ENCODE peak calls at places on chromosome 11, in five cellular contexts. G is stimulated activated CD4-positive, alpha-beta T cell treated with anti-CD3 and anti-CD28 coated beads, Interleukin-1b, Interleukin-23, amount 100 ng/mL, for 1 hour; Q is A172; W is chondrocyte; Z is KBM-7. I is an unnamed sample.

GRCh38 chr11:114892381-114893197 is 214.3 kb downstream of the NXPE2 start:
- DNase-seq in G (no peak), Q (no peak), W (no peak), Z (peak; percentile 16), I (peak; percentile 30)

GRCh38 chr11:70737816-70738630 is 339.7 kb downstream of the CTTN start:
- DNase-seq in G (no peak), Q (no peak), W (peak; percentile 81), Z (no peak), I (no peak)

GRCh38 chr11:2826679-2827056 is 58.9 kb downstream of the CDKN1C start:
- DNase-seq in G (no peak), Q (peak; percentile 15), W (no peak), Z (peak; percentile 85), I (no peak)

GRCh38 chr11:124123587-124123986 is 8.3 kb downstream of the VWA5A start:
- DNase-seq in G (no peak), Q (no peak), W (no peak), Z (no peak), I (peak; percentile 8)

GRCh38 chr11:66207816-66208215 is 60.6 kb upstream of the RAB1B start:
- DNase-seq in G (no peak), Q (no peak), W (no peak), Z (no peak), I (no peak)

GRCh38 chr11:69671734-69672465 is 3.3 kb downstream of the LTO1 start:
- DNase-seq in G (no peak), Q (no peak), W (no peak), Z (no peak), I (no peak)

GRCh38 chr11:126799974-126800373 is 200.6 kb downstream of the KIRREL3 start:
- DNase-seq in G (no peak), Q (no peak), W (no peak), Z (no peak), I (no peak)

GRCh38 chr11:77129841-77130756 is 2.1 kb downstream of the MYO7A start:
- DNase-seq in G (no peak), Q (no peak), W (no peak), Z (no peak), I (no peak)

GRCh38 chr11:7651700-7652099 is 21.6 kb downstream of the CYB5R2 start:
- DNase-seq in G (no peak), Q (no peak), W (no peak), Z (no peak), I (no peak)

GRCh38 chr11:72239849-72240460 is 4.0 kb downstream of the PHOX2A start:
- DNase-seq in G (no peak), Q (no peak), W (peak; percentile 81), Z (no peak), I (no peak)

GRCh38 chr11:2376751-2377451 is at the start of gene CD81:
- DNase-seq in G (peak; percentile 52), Q (no peak), W (peak; percentile 81), Z (no peak), I (peak; percentile 50)

GRCh38 chr11:75558939-75559843 is 2.9 kb upstream of the SERPINH1 start:
- DNase-seq in G (no peak), Q (no peak), W (no peak), Z (peak; percentile 60), I (no peak)

GRCh38 chr11:36333468-36333867 is 37.4 kb downstream of the PRR5L start:
- DNase-seq in G (no peak), Q (no peak), W (no peak), Z (no peak), I (no peak)

GRCh38 chr11:8293171-8293570 is 29.5 kb upstream of the LMO1 start:
- DNase-seq in G (no peak), Q (no peak), W (no peak), Z (no peak), I (no peak)

GRCh38 chr11:125918140-125918840 is 14.0 kb downstream of the DDX25 start:
- DNase-seq in G (no peak), Q (no peak), W (no peak), Z (no peak), I (no peak)

GRCh38 chr11:6300325-6300724 is 20.0 kb downstream of the CAVIN3 start:
- DNase-seq in G (no peak), Q (no peak), W (no peak), Z (no peak), I (no peak)

GRCh38 chr11:23688835-23689234 is 808.0 kb upstream of the LUZP2 start:
- DNase-seq in G (no peak), Q (peak; percentile 39), W (no peak), Z (peak; percentile 1), I (peak; percentile 34)

GRCh38 chr11:119316729-119317591 is at the start of gene MCAM:
- DNase-seq in G (no peak), Q (no peak), W (no peak), Z (peak; percentile 61), I (peak; percentile 93)

GRCh38 chr11:78417888-78418583 is 416 bp upstream of the GAB2 start:
- DNase-seq in G (peak; percentile 30), Q (peak; percentile 44), W (no peak), Z (peak; percentile 86), I (peak; percentile 91)

GRCh38 chr11:119236490-119236889 is 30.4 kb downstream of the CBL start:
- DNase-seq in G (no peak), Q (no peak), W (no peak), Z (no peak), I (no peak)

I was measured in NB4.